ENCODE peak calls at places on chromosomes 6 and 20, in four cellular contexts. U is HepG2, J is K562, A is GM12878. Q is an unnamed sample.

GRCh38 chr6:51855310-51856082 is 231.9 kb downstream of the PKHD1 start:
- DNase-seq in U (peak), J (peak), A (peak), Q (peak)

GRCh38 chr20:8432435-8433148 is 300.5 kb downstream of the PLCB1 start:
- DNase-seq in U (no peak), J (no peak), A (no peak), Q (no peak)

GRCh38 chr20:11850901-11851300 is 66.8 kb upstream of the BTBD3 start:
- DNase-seq in U (no peak), J (no peak), A (no peak), Q (peak)

GRCh38 chr20:47960769-47961525 is 175.7 kb upstream of the SULF2 start:
- DNase-seq in U (no peak), J (no peak), A (no peak), Q (no peak)

GRCh38 chr6:18254793-18255192 is 9.5 kb downstream of the DEK start:
- DNase-seq in U (no peak), J (no peak), A (no peak), Q (no peak)

GRCh38 chr20:49938173-49939163 is 2.3 kb downstream of the RNF114 start:
- DNase-seq in U (no peak), J (no peak), A (no peak), Q (no peak)

GRCh38 chr6:132489376-132489775 is 23.5 kb downstream of the STX7 start:
- DNase-seq in U (no peak), J (no peak), A (no peak), Q (no peak)

GRCh38 chr6:113018351-113019151 is 671.4 kb downstream of the RFPL4B start:
- DNase-seq in U (no peak), J (no peak), A (no peak), Q (no peak)

GRCh38 chr20:50054626-50055511 is 58.1 kb downstream of the UBE2V1 start:
- DNase-seq in U (peak), J (no peak), A (no peak), Q (no peak)

GRCh38 chr6:148507774-148508173 is 165.1 kb downstream of the SASH1 start:
- DNase-seq in U (no peak), J (no peak), A (no peak), Q (no peak)

GRCh38 chr6:139654888-139655782 is 280.7 kb upstream of the CITED2 start:
- DNase-seq in U (peak), J (no peak), A (no peak), Q (peak)

GRCh38 chr6:107713214-107713962 is 110.7 kb downstream of the SCML4 start:
- DNase-seq in U (no peak), J (no peak), A (no peak), Q (no peak)

GRCh38 chr6:13302751-13303667 is 25.3 kb downstream of the TBC1D7 start:
- DNase-seq in U (peak), J (peak), A (peak), Q (peak)

GRCh38 chr6:169850746-169851145 is 99.3 kb downstream of the ERMARD start:
- DNase-seq in U (no peak), J (no peak), A (no peak), Q (no peak)

GRCh38 chr20:19885981-19886665 is 128.1 kb downstream of the RIN2 start:
- DNase-seq in U (peak), J (no peak), A (no peak), Q (peak)

GRCh38 chr6:138226701-138227315 is 8.5 kb upstream of the PBOV1 start:
- DNase-seq in U (no peak), J (no peak), A (no peak), Q (no peak)

GRCh38 chr20:24439737-24440136 is 29.7 kb upstream of the SYNDIG1 start:
- DNase-seq in U (no peak), J (no peak), A (no peak), Q (no peak)

GRCh38 chr6:17798477-17798876 is 91.8 kb upstream of the NUP153 start:
- DNase-seq in U (no peak), J (no peak), A (no peak), Q (no peak)

GRCh38 chr6:13554929-13555333 is 19.5 kb upstream of the SIRT5 start:
- DNase-seq in U (no peak), J (no peak), A (no peak), Q (no peak)

GRCh38 chr6:157556671-157557430 is 175.9 kb downstream of the ZDHHC14 start:
- DNase-seq in U (no peak), J (no peak), A (no peak), Q (no peak)

GRCh38 chr6:34055223-34055933 is 90.5 kb downstream of the GRM4 start:
- DNase-seq in U (peak), J (peak), A (no peak), Q (peak)

GRCh38 chr20:64056889-64057627 is 5.9 kb upstream of the TCEA2 start:
- DNase-seq in U (no peak), J (no peak), A (no peak), Q (no peak)

GRCh38 chr6:101013612-101014195 is 132.6 kb upstream of the ASCC3 start:
- DNase-seq in U (no peak), J (no peak), A (no peak), Q (no peak)

GRCh38 chr20:44460795-44461141 is 14.9 kb upstream of the TTPAL start:
- DNase-seq in U (peak), J (peak), A (no peak), Q (peak)

GRCh38 chr6:7672066-7673062 is 53.5 kb upstream of the BMP6 start:
- DNase-seq in U (no peak), J (no peak), A (no peak), Q (no peak)

GRCh38 chr6:68778356-68779020 is 143.4 kb downstream of the ADGRB3 start:
- DNase-seq in U (peak), J (peak), A (no peak), Q (peak)

GRCh38 chr20:61932199-61932592 is 133.5 kb downstream of the TAF4 start:
- DNase-seq in U (no peak), J (no peak), A (no peak), Q (no peak)

GRCh38 chr6:37731888-37732287 is 34.2 kb upstream of the MDGA1 start:
- DNase-seq in U (no peak), J (peak), A (peak), Q (peak)

GRCh38 chr20:38221041-38221589 is 39.4 kb downstream of the KIAA1755 start:
- DNase-seq in U (peak), J (peak), A (no peak), Q (peak)

DNA sequence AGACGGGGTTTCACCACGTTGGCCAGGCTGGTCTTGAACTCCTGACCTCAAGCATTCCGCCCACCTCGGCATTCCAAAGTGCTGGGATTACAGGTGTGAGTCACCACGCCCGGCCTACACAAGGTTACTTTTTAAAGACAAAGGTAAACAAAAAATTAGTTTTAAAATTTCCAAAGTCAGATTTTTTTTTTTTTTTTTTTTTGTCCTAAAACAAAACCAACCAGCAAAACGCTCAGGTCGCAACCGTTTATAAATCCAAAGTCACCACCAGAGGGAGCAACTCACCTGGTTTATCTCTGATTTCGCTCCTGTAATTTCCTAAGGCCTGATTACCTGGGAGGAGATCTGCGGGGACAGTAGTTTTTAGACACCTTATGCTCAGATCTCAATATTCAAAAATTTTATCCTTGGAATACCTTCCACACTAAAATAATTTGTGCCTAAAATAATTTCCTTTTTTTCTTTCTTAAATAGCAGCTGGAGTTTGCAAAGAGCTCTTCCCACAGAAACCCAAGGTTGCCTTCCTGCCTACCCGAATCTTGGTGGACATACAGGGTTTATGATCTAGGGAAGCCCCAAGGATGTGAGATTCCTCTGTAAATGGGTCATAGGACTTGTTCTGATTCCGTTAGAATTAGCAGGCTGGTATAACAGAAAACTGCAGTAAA is 19.8 kb upstream of the TREM1 start:
- DNase-seq in U (peak), J (peak), A (no peak), Q (peak)
- TF ChIP-seq RFX5 in U (no peak), J (no peak), A (no peak), Q (no peak)

GRCh38 chr6:57305754-57306153 is 11.7 kb upstream of the PRIM2 start:
- DNase-seq in U (no peak), J (no peak), A (no peak), Q (no peak)
- TF ChIP-seq JUNB in U (no peak), J (no peak), A (no peak), Q (no peak)

GRCh38 chr6:31952140-31952805 is 6.4 kb downstream of the CFB start:
- DNase-seq in U (peak), J (peak), A (no peak), Q (peak)
- TF ChIP-seq RFX5 in U (no peak), J (no peak), A (no peak), Q (no peak)

GRCh38 chr6:31702421-31702818 is 704 bp downstream of the ABHD16A start:
- DNase-seq in U (no peak), J (no peak), A (no peak), Q (no peak)
- TF ChIP-seq JUNB in U (no peak), J (no peak), A (no peak), Q (no peak)

GRCh38 chr6:154536922-154537449 is 26.5 kb upstream of the CNKSR3 start:
- DNase-seq in U (no peak), J (no peak), A (no peak), Q (no peak)
- TF ChIP-seq RFX5 in U (no peak), J (no peak), A (no peak), Q (no peak)